ENCODE peak calls at places on chromosomes 11 and 22, in eight cellular contexts. One of them, this sample, is unnamed.

GRCh38 chr22:19114984-19115552 is 7.1 kb downstream of the DGCR2 start:
- DNase-seq in lower leg skin: no peak
- DNase-seq in stimulated activated CD4-positive, alpha-beta T cell treated with anti-CD3 and anti-CD28 coated beads, Interleukin-2, amount 100 ng/mL, for 48 hours: no peak
- DNase-seq in GM10248: no peak
- DNase-seq in AG20443: no peak
- DNase-seq in heart right ventricle: no peak
- DNase-seq in epithelial cell of proximal tubule: no peak
- DNase-seq in NCI-H1930: no peak
- DNase-seq in this sample: no peak

GRCh38 chr11:96074551-96075309 is 150.8 kb upstream of the MTMR2 start:
- DNase-seq in lower leg skin: no peak
- DNase-seq in stimulated activated CD4-positive, alpha-beta T cell treated with anti-CD3 and anti-CD28 coated beads, Interleukin-2, amount 100 ng/mL, for 48 hours: no peak
- DNase-seq in GM10248: peak; percentile 13
- DNase-seq in AG20443: no peak
- DNase-seq in heart right ventricle: no peak
- DNase-seq in epithelial cell of proximal tubule: no peak
- DNase-seq in NCI-H1930: no peak
- DNase-seq in this sample: no peak

GRCh38 chr11:13294178-13294577 is 16.6 kb downstream of the BMAL1 start:
- DNase-seq in lower leg skin: no peak
- DNase-seq in stimulated activated CD4-positive, alpha-beta T cell treated with anti-CD3 and anti-CD28 coated beads, Interleukin-2, amount 100 ng/mL, for 48 hours: no peak
- DNase-seq in GM10248: no peak
- DNase-seq in AG20443: no peak
- DNase-seq in heart right ventricle: no peak
- DNase-seq in epithelial cell of proximal tubule: no peak
- DNase-seq in NCI-H1930: no peak
- DNase-seq in this sample: no peak

GRCh38 chr11:122342089-122342749 is 226.2 kb upstream of the BLID start:
- DNase-seq in lower leg skin: no peak
- DNase-seq in stimulated activated CD4-positive, alpha-beta T cell treated with anti-CD3 and anti-CD28 coated beads, Interleukin-2, amount 100 ng/mL, for 48 hours: no peak
- DNase-seq in GM10248: no peak
- DNase-seq in AG20443: no peak
- DNase-seq in heart right ventricle: no peak
- DNase-seq in epithelial cell of proximal tubule: no peak
- DNase-seq in NCI-H1930: no peak
- DNase-seq in this sample: no peak

GRCh38 chr11:8766993-8767374 is 84.4 kb downstream of the RPL27A start:
- DNase-seq in lower leg skin: peak; percentile 60
- DNase-seq in stimulated activated CD4-positive, alpha-beta T cell treated with anti-CD3 and anti-CD28 coated beads, Interleukin-2, amount 100 ng/mL, for 48 hours: no peak
- DNase-seq in GM10248: no peak
- DNase-seq in AG20443: no peak
- DNase-seq in heart right ventricle: no peak
- DNase-seq in epithelial cell of proximal tubule: no peak
- DNase-seq in NCI-H1930: no peak
- DNase-seq in this sample: no peak

GRCh38 chr22:24592846-24593809 is at the start of gene LRRC75B:
- DNase-seq in lower leg skin: peak; percentile 97
- DNase-seq in stimulated activated CD4-positive, alpha-beta T cell treated with anti-CD3 and anti-CD28 coated beads, Interleukin-2, amount 100 ng/mL, for 48 hours: peak; percentile 36
- DNase-seq in GM10248: peak; percentile 88
- DNase-seq in AG20443: peak; percentile 98
- DNase-seq in heart right ventricle: peak; percentile 92
- DNase-seq in epithelial cell of proximal tubule: no peak
- DNase-seq in NCI-H1930: peak; percentile 49
- DNase-seq in this sample: peak; percentile 36

GRCh38 chr11:31767665-31768064 is 43.5 kb downstream of the PAX6 start:
- DNase-seq in lower leg skin: no peak
- DNase-seq in stimulated activated CD4-positive, alpha-beta T cell treated with anti-CD3 and anti-CD28 coated beads, Interleukin-2, amount 100 ng/mL, for 48 hours: no peak
- DNase-seq in GM10248: no peak
- DNase-seq in AG20443: no peak
- DNase-seq in heart right ventricle: no peak
- DNase-seq in epithelial cell of proximal tubule: no peak
- DNase-seq in NCI-H1930: no peak
- DNase-seq in this sample: no peak

GRCh38 chr22:25223269-25223850 is 3.9 kb downstream of the CRYBB2 start:
- DNase-seq in lower leg skin: no peak
- DNase-seq in stimulated activated CD4-positive, alpha-beta T cell treated with anti-CD3 and anti-CD28 coated beads, Interleukin-2, amount 100 ng/mL, for 48 hours: no peak
- DNase-seq in GM10248: no peak
- DNase-seq in AG20443: no peak
- DNase-seq in heart right ventricle: no peak
- DNase-seq in epithelial cell of proximal tubule: no peak
- DNase-seq in NCI-H1930: no peak
- DNase-seq in this sample: no peak

GRCh38 chr11:120703358-120704152 is 192.0 kb downstream of the GRIK4 start:
- DNase-seq in lower leg skin: no peak
- DNase-seq in stimulated activated CD4-positive, alpha-beta T cell treated with anti-CD3 and anti-CD28 coated beads, Interleukin-2, amount 100 ng/mL, for 48 hours: no peak
- DNase-seq in GM10248: no peak
- DNase-seq in AG20443: no peak
- DNase-seq in heart right ventricle: no peak
- DNase-seq in epithelial cell of proximal tubule: no peak
- DNase-seq in NCI-H1930: no peak
- DNase-seq in this sample: no peak

GRCh38 chr11:33652930-33653329 is 47.7 kb downstream of the C11orf91 start:
- DNase-seq in lower leg skin: no peak
- DNase-seq in stimulated activated CD4-positive, alpha-beta T cell treated with anti-CD3 and anti-CD28 coated beads, Interleukin-2, amount 100 ng/mL, for 48 hours: no peak
- DNase-seq in GM10248: no peak
- DNase-seq in AG20443: no peak
- DNase-seq in heart right ventricle: no peak
- DNase-seq in epithelial cell of proximal tubule: no peak
- DNase-seq in NCI-H1930: no peak
- DNase-seq in this sample: no peak

GRCh38 chr11:10351768-10352641 is 47.1 kb downstream of the ADM start:
- DNase-seq in lower leg skin: no peak
- DNase-seq in stimulated activated CD4-positive, alpha-beta T cell treated with anti-CD3 and anti-CD28 coated beads, Interleukin-2, amount 100 ng/mL, for 48 hours: no peak
- DNase-seq in GM10248: no peak
- DNase-seq in AG20443: peak; percentile 77
- DNase-seq in heart right ventricle: peak; percentile 36
- DNase-seq in epithelial cell of proximal tubule: peak; percentile 82
- DNase-seq in NCI-H1930: peak; percentile 69
- DNase-seq in this sample: no peak

GRCh38 chr22:24331468-24332440 is 61.1 kb downstream of the SPECC1L start:
- DNase-seq in lower leg skin: no peak
- DNase-seq in stimulated activated CD4-positive, alpha-beta T cell treated with anti-CD3 and anti-CD28 coated beads, Interleukin-2, amount 100 ng/mL, for 48 hours: no peak
- DNase-seq in GM10248: no peak
- DNase-seq in AG20443: no peak
- DNase-seq in heart right ventricle: no peak
- DNase-seq in epithelial cell of proximal tubule: no peak
- DNase-seq in NCI-H1930: no peak
- DNase-seq in this sample: no peak

GRCh38 chr11:2534131-2534956 is 89.5 kb downstream of the KCNQ1 start:
- DNase-seq in lower leg skin: peak; percentile 84
- DNase-seq in stimulated activated CD4-positive, alpha-beta T cell treated with anti-CD3 and anti-CD28 coated beads, Interleukin-2, amount 100 ng/mL, for 48 hours: no peak
- DNase-seq in GM10248: no peak
- DNase-seq in AG20443: no peak
- DNase-seq in heart right ventricle: no peak
- DNase-seq in epithelial cell of proximal tubule: no peak
- DNase-seq in NCI-H1930: no peak
- DNase-seq in this sample: no peak

GRCh38 chr22:42145175-42145574 is 14.6 kb upstream of the CYP2D6 start:
- DNase-seq in lower leg skin: no peak
- DNase-seq in stimulated activated CD4-positive, alpha-beta T cell treated with anti-CD3 and anti-CD28 coated beads, Interleukin-2, amount 100 ng/mL, for 48 hours: no peak
- DNase-seq in GM10248: no peak
- DNase-seq in AG20443: no peak
- DNase-seq in heart right ventricle: no peak
- DNase-seq in epithelial cell of proximal tubule: no peak
- DNase-seq in NCI-H1930: no peak
- DNase-seq in this sample: no peak

GRCh38 chr11:62498492-62499286 is 47.9 kb downstream of the AHNAK start:
- DNase-seq in lower leg skin: no peak
- DNase-seq in stimulated activated CD4-positive, alpha-beta T cell treated with anti-CD3 and anti-CD28 coated beads, Interleukin-2, amount 100 ng/mL, for 48 hours: no peak
- DNase-seq in GM10248: no peak
- DNase-seq in AG20443: no peak
- DNase-seq in heart right ventricle: no peak
- DNase-seq in epithelial cell of proximal tubule: no peak
- DNase-seq in NCI-H1930: no peak
- DNase-seq in this sample: no peak

GRCh38 chr11:107999759-108000455 is 8.8 kb upstream of the CUL5 start:
- DNase-seq in lower leg skin: peak; percentile 39
- DNase-seq in stimulated activated CD4-positive, alpha-beta T cell treated with anti-CD3 and anti-CD28 coated beads, Interleukin-2, amount 100 ng/mL, for 48 hours: no peak
- DNase-seq in GM10248: peak; percentile 72
- DNase-seq in AG20443: peak; percentile 24
- DNase-seq in heart right ventricle: no peak
- DNase-seq in epithelial cell of proximal tubule: no peak
- DNase-seq in NCI-H1930: peak; percentile 20
- DNase-seq in this sample: no peak

GRCh38 chr22:32564170-32565001 is 89.8 kb downstream of the FBXO7 start:
- DNase-seq in lower leg skin: no peak
- DNase-seq in stimulated activated CD4-positive, alpha-beta T cell treated with anti-CD3 and anti-CD28 coated beads, Interleukin-2, amount 100 ng/mL, for 48 hours: no peak
- DNase-seq in GM10248: no peak
- DNase-seq in AG20443: peak; percentile 80
- DNase-seq in heart right ventricle: no peak
- DNase-seq in epithelial cell of proximal tubule: no peak
- DNase-seq in NCI-H1930: no peak
- DNase-seq in this sample: no peak

GRCh38 chr11:1349074-1349931 is 39.9 kb upstream of the TOLLIP start:
- DNase-seq in lower leg skin: peak; percentile 84
- DNase-seq in stimulated activated CD4-positive, alpha-beta T cell treated with anti-CD3 and anti-CD28 coated beads, Interleukin-2, amount 100 ng/mL, for 48 hours: no peak
- DNase-seq in GM10248: no peak
- DNase-seq in AG20443: no peak
- DNase-seq in heart right ventricle: no peak
- DNase-seq in epithelial cell of proximal tubule: no peak
- DNase-seq in NCI-H1930: no peak
- DNase-seq in this sample: no peak

GRCh38 chr22:29265929-29266328 is 1.9 kb downstream of the RHBDD3 start:
- DNase-seq in lower leg skin: no peak
- DNase-seq in stimulated activated CD4-positive, alpha-beta T cell treated with anti-CD3 and anti-CD28 coated beads, Interleukin-2, amount 100 ng/mL, for 48 hours: no peak
- DNase-seq in GM10248: no peak
- DNase-seq in AG20443: no peak
- DNase-seq in heart right ventricle: no peak
- DNase-seq in epithelial cell of proximal tubule: no peak
- DNase-seq in NCI-H1930: no peak
- DNase-seq in this sample: no peak

GRCh38 chr11:120622189-120622912 is 110.8 kb downstream of the GRIK4 start:
- DNase-seq in lower leg skin: no peak
- DNase-seq in stimulated activated CD4-positive, alpha-beta T cell treated with anti-CD3 and anti-CD28 coated beads, Interleukin-2, amount 100 ng/mL, for 48 hours: no peak
- DNase-seq in GM10248: no peak
- DNase-seq in AG20443: no peak
- DNase-seq in heart right ventricle: no peak
- DNase-seq in epithelial cell of proximal tubule: no peak
- DNase-seq in NCI-H1930: no peak
- DNase-seq in this sample: no peak

GRCh38 chr11:9077164-9077563 is 14.2 kb downstream of the SCUBE2 start:
- DNase-seq in lower leg skin: no peak
- DNase-seq in stimulated activated CD4-positive, alpha-beta T cell treated with anti-CD3 and anti-CD28 coated beads, Interleukin-2, amount 100 ng/mL, for 48 hours: no peak
- DNase-seq in GM10248: no peak
- DNase-seq in AG20443: no peak
- DNase-seq in heart right ventricle: no peak
- DNase-seq in epithelial cell of proximal tubule: no peak
- DNase-seq in NCI-H1930: no peak
- DNase-seq in this sample: no peak

GRCh38 chr11:95920460-95921105 is 3.3 kb downstream of the MTMR2 start:
- DNase-seq in lower leg skin: no peak
- DNase-seq in stimulated activated CD4-positive, alpha-beta T cell treated with anti-CD3 and anti-CD28 coated beads, Interleukin-2, amount 100 ng/mL, for 48 hours: no peak
- DNase-seq in GM10248: no peak
- DNase-seq in AG20443: peak; percentile 24
- DNase-seq in heart right ventricle: no peak
- DNase-seq in epithelial cell of proximal tubule: no peak
- DNase-seq in NCI-H1930: no peak
- DNase-seq in this sample: no peak

GRCh38 chr11:114099392-114100178 is 40.1 kb downstream of the ZBTB16 start:
- DNase-seq in lower leg skin: peak; percentile 60
- DNase-seq in stimulated activated CD4-positive, alpha-beta T cell treated with anti-CD3 and anti-CD28 coated beads, Interleukin-2, amount 100 ng/mL, for 48 hours: no peak
- DNase-seq in GM10248: no peak
- DNase-seq in AG20443: no peak
- DNase-seq in heart right ventricle: no peak
- DNase-seq in epithelial cell of proximal tubule: peak; percentile 70
- DNase-seq in NCI-H1930: no peak
- DNase-seq in this sample: no peak

GRCh38 chr11:94017446-94017845 is 3.7 kb upstream of the HEPHL1 start:
- DNase-seq in lower leg skin: no peak
- DNase-seq in stimulated activated CD4-positive, alpha-beta T cell treated with anti-CD3 and anti-CD28 coated beads, Interleukin-2, amount 100 ng/mL, for 48 hours: no peak
- DNase-seq in GM10248: no peak
- DNase-seq in AG20443: no peak
- DNase-seq in heart right ventricle: no peak
- DNase-seq in epithelial cell of proximal tubule: no peak
- DNase-seq in NCI-H1930: no peak
- DNase-seq in this sample: no peak

This sample was measured in nucleus accumbens.